ENCODE peak calls at places on chromosomes 2 and 18, in eight cellular contexts. One of them, this sample, is unnamed.

GRCh38 chr2:226031078-226031937 is 631.8 kb downstream of the NYAP2 start:
- ATAC-seq in naive thymus-derived CD4-positive, alpha-beta T cell: peak
- ATAC-seq in esophagus mucosa: peak
- ATAC-seq in sciatic nerve: peak
- ATAC-seq in mucosa of descending colon: peak
- ATAC-seq in activated CD8-positive, alpha-beta memory T cell treated with anti-CD3 and anti-CD28 coated beads, Interleukin-2, amount 10 ng/mL, durations not matched to agents 7 days and 5 days: no peak
- ATAC-seq in gastrocnemius medialis: peak
- ATAC-seq in left cardiac atrium: peak
- ATAC-seq in this sample: peak

GRCh38 chr2:17733650-17734049 is 20.0 kb downstream of the SMC6 start:
- ATAC-seq in naive thymus-derived CD4-positive, alpha-beta T cell: no peak
- ATAC-seq in esophagus mucosa: no peak
- ATAC-seq in sciatic nerve: no peak
- ATAC-seq in mucosa of descending colon: peak
- ATAC-seq in activated CD8-positive, alpha-beta memory T cell treated with anti-CD3 and anti-CD28 coated beads, Interleukin-2, amount 10 ng/mL, durations not matched to agents 7 days and 5 days: no peak
- ATAC-seq in gastrocnemius medialis: no peak
- ATAC-seq in left cardiac atrium: no peak
- ATAC-seq in this sample: peak

GRCh38 chr2:222903234-222904220 is 42.7 kb downstream of the ACSL3 start:
- ATAC-seq in naive thymus-derived CD4-positive, alpha-beta T cell: peak
- ATAC-seq in esophagus mucosa: peak
- ATAC-seq in sciatic nerve: peak
- ATAC-seq in mucosa of descending colon: peak
- ATAC-seq in activated CD8-positive, alpha-beta memory T cell treated with anti-CD3 and anti-CD28 coated beads, Interleukin-2, amount 10 ng/mL, durations not matched to agents 7 days and 5 days: peak
- ATAC-seq in gastrocnemius medialis: peak
- ATAC-seq in left cardiac atrium: peak
- ATAC-seq in this sample: peak

GRCh38 chr2:83462881-83463280 is 996.2 kb downstream of the SUCLG1 start:
- ATAC-seq in naive thymus-derived CD4-positive, alpha-beta T cell: no peak
- ATAC-seq in esophagus mucosa: no peak
- ATAC-seq in sciatic nerve: no peak
- ATAC-seq in mucosa of descending colon: no peak
- ATAC-seq in activated CD8-positive, alpha-beta memory T cell treated with anti-CD3 and anti-CD28 coated beads, Interleukin-2, amount 10 ng/mL, durations not matched to agents 7 days and 5 days: no peak
- ATAC-seq in gastrocnemius medialis: no peak
- ATAC-seq in left cardiac atrium: no peak
- ATAC-seq in this sample: no peak

GRCh38 chr2:173099271-173099670 is 23.6 kb downstream of the MAP3K20 start:
- ATAC-seq in naive thymus-derived CD4-positive, alpha-beta T cell: no peak
- ATAC-seq in esophagus mucosa: no peak
- ATAC-seq in sciatic nerve: no peak
- ATAC-seq in mucosa of descending colon: no peak
- ATAC-seq in activated CD8-positive, alpha-beta memory T cell treated with anti-CD3 and anti-CD28 coated beads, Interleukin-2, amount 10 ng/mL, durations not matched to agents 7 days and 5 days: no peak
- ATAC-seq in gastrocnemius medialis: no peak
- ATAC-seq in left cardiac atrium: no peak
- ATAC-seq in this sample: no peak

GRCh38 chr2:69026026-69026425 is 13.0 kb downstream of the ANTXR1 start:
- ATAC-seq in naive thymus-derived CD4-positive, alpha-beta T cell: peak
- ATAC-seq in esophagus mucosa: peak
- ATAC-seq in sciatic nerve: peak
- ATAC-seq in mucosa of descending colon: peak
- ATAC-seq in activated CD8-positive, alpha-beta memory T cell treated with anti-CD3 and anti-CD28 coated beads, Interleukin-2, amount 10 ng/mL, durations not matched to agents 7 days and 5 days: no peak
- ATAC-seq in gastrocnemius medialis: peak
- ATAC-seq in left cardiac atrium: peak
- ATAC-seq in this sample: peak

GRCh38 chr2:232901711-232902578 is 31.9 kb downstream of the SNORC start:
- ATAC-seq in naive thymus-derived CD4-positive, alpha-beta T cell: peak
- ATAC-seq in esophagus mucosa: peak
- ATAC-seq in sciatic nerve: peak
- ATAC-seq in mucosa of descending colon: no peak
- ATAC-seq in activated CD8-positive, alpha-beta memory T cell treated with anti-CD3 and anti-CD28 coated beads, Interleukin-2, amount 10 ng/mL, durations not matched to agents 7 days and 5 days: peak
- ATAC-seq in gastrocnemius medialis: no peak
- ATAC-seq in left cardiac atrium: peak
- ATAC-seq in this sample: peak

GRCh38 chr2:64604929-64605550 is 48.7 kb downstream of the SERTAD2 start:
- ATAC-seq in naive thymus-derived CD4-positive, alpha-beta T cell: no peak
- ATAC-seq in esophagus mucosa: no peak
- ATAC-seq in sciatic nerve: no peak
- ATAC-seq in mucosa of descending colon: no peak
- ATAC-seq in activated CD8-positive, alpha-beta memory T cell treated with anti-CD3 and anti-CD28 coated beads, Interleukin-2, amount 10 ng/mL, durations not matched to agents 7 days and 5 days: no peak
- ATAC-seq in gastrocnemius medialis: no peak
- ATAC-seq in left cardiac atrium: no peak
- ATAC-seq in this sample: no peak

GRCh38 chr18:49399003-49399402 is 61.4 kb downstream of the DYM start:
- ATAC-seq in naive thymus-derived CD4-positive, alpha-beta T cell: peak
- ATAC-seq in esophagus mucosa: peak
- ATAC-seq in sciatic nerve: no peak
- ATAC-seq in mucosa of descending colon: peak
- ATAC-seq in activated CD8-positive, alpha-beta memory T cell treated with anti-CD3 and anti-CD28 coated beads, Interleukin-2, amount 10 ng/mL, durations not matched to agents 7 days and 5 days: peak
- ATAC-seq in gastrocnemius medialis: no peak
- ATAC-seq in left cardiac atrium: peak
- ATAC-seq in this sample: peak

GRCh38 chr2:168233726-168234406 is 13.5 kb downstream of the STK39 start:
- ATAC-seq in naive thymus-derived CD4-positive, alpha-beta T cell: no peak
- ATAC-seq in esophagus mucosa: no peak
- ATAC-seq in sciatic nerve: no peak
- ATAC-seq in mucosa of descending colon: no peak
- ATAC-seq in activated CD8-positive, alpha-beta memory T cell treated with anti-CD3 and anti-CD28 coated beads, Interleukin-2, amount 10 ng/mL, durations not matched to agents 7 days and 5 days: peak
- ATAC-seq in gastrocnemius medialis: no peak
- ATAC-seq in left cardiac atrium: peak
- ATAC-seq in this sample: no peak

GRCh38 chr2:98145070-98145469 is 58.1 kb downstream of the VWA3B start:
- ATAC-seq in naive thymus-derived CD4-positive, alpha-beta T cell: no peak
- ATAC-seq in esophagus mucosa: no peak
- ATAC-seq in sciatic nerve: no peak
- ATAC-seq in mucosa of descending colon: no peak
- ATAC-seq in activated CD8-positive, alpha-beta memory T cell treated with anti-CD3 and anti-CD28 coated beads, Interleukin-2, amount 10 ng/mL, durations not matched to agents 7 days and 5 days: no peak
- ATAC-seq in gastrocnemius medialis: no peak
- ATAC-seq in left cardiac atrium: no peak
- ATAC-seq in this sample: no peak